ENCODE peak calls at places on chromosomes 5 and 9, in ten cellular contexts. G is activated CD4-positive, alpha-beta memory T cell treated with anti-CD3 and anti-CD28 coated beads, Interleukin-2, amount 10 ng/mL, durations not matched to agents 7 days and 5 days; W is AML-193; O is activated CD8-positive, alpha-beta T cell treated with anti-CD3 and anti-CD28 coated beads, Interleukin-2, amount 10 ng/mL, durations not matched to agents 7 days and 5 days; N is glutamatergic neuron; R is T follicular helper cell; I is testis; F is right cardiac atrium; H is GM19239; D is mucosa of descending colon. K is an unnamed sample.

GRCh38 chr5:114339108-114339507 is 22.8 kb upstream of the KCNN2 start:
- DNase-seq in I (no peak), O (no peak), G (no peak), R (no peak), N (no peak), F (no peak), D (no peak), W (no peak), H (no peak), K (no peak)

GRCh38 chr9:116632990-116633441 is 54.1 kb upstream of the TRIM32 start:
- DNase-seq in D (no peak), H (no peak), N (no peak), W (no peak), I (no peak), O (no peak), R (no peak), F (no peak), G (no peak), K (no peak)

GRCh38 chr9:132023409-132024180 is 56.1 kb downstream of the MED27 start:
- DNase-seq in W (no peak), R (no peak), O (no peak), F (no peak), H (no peak), G (no peak), D (no peak), I (no peak), N (no peak), K (no peak)

GRCh38 chr5:17161669-17162068 is 55.8 kb upstream of the BASP1 start:
- DNase-seq in W (no peak), I (no peak), O (no peak), F (no peak), R (no peak), D (no peak), G (no peak), N (no peak), H (no peak), K (no peak)

GRCh38 chr5:174424219-174425053 is 299.9 kb upstream of the MSX2 start:
- DNase-seq in W (no peak), N (no peak), H (no peak), G (no peak), O (no peak), F (no peak), R (no peak), D (no peak), I (peak; percentile 59), K (no peak)

GRCh38 chr9:87771251-87772006 is 45.5 kb downstream of the CTSL start:
- DNase-seq in W (no peak), F (peak; percentile 81), D (no peak), R (no peak), H (no peak), O (no peak), N (no peak), G (no peak), I (no peak), K (no peak)

GRCh38 chr5:113000466-113000865 is 23.9 kb downstream of the DCP2 start:
- DNase-seq in W (no peak), H (no peak), I (no peak), F (no peak), N (no peak), O (no peak), R (no peak), G (no peak), D (no peak), K (no peak)

GRCh38 chr5:52868417-52868816 is 80.7 kb downstream of the ITGA1 start:
- DNase-seq in D (no peak), I (no peak), R (no peak), N (no peak), O (no peak), G (no peak), F (no peak), W (no peak), H (no peak), K (no peak)

GRCh38 chr9:3758816-3759576 is 233.2 kb upstream of the RFX3 start:
- DNase-seq in R (no peak), W (no peak), N (no peak), I (no peak), H (no peak), F (no peak), O (no peak), D (no peak), G (no peak), K (peak; percentile 20)

GRCh38 chr9:35374436-35374835 is 115.5 kb upstream of the RUSC2 start:
- DNase-seq in H (no peak), I (no peak), W (no peak), O (no peak), D (no peak), G (no peak), F (no peak), N (no peak), R (no peak), K (no peak)

GRCh38 chr5:138708761-138709160 is 44.5 kb upstream of the CTNNA1 start:
- DNase-seq in D (no peak), O (no peak), W (no peak), H (no peak), G (no peak), I (no peak), N (no peak), R (no peak), F (no peak), K (no peak)

GRCh38 chr5:44697025-44697424 is 111.7 kb upstream of the MRPS30 start:
- DNase-seq in H (no peak), F (no peak), N (no peak), O (no peak), R (no peak), G (no peak), D (no peak), W (no peak), I (no peak), K (no peak)

GRCh38 chr5:1254196-1254595 is 29.0 kb downstream of the SLC6A18 start:
- DNase-seq in H (no peak), D (no peak), O (no peak), R (no peak), I (no peak), N (no peak), F (peak; percentile 15), G (no peak), W (no peak), K (no peak)

GRCh38 chr5:60540855-60541805 is 158.8 kb downstream of the DEPDC1B start:
- DNase-seq in F (no peak), N (peak; percentile 29), I (no peak), H (peak; percentile 13), W (no peak), O (no peak), R (no peak), D (no peak), G (no peak), K (no peak)

GRCh38 chr9:92746567-92747458 is 17.8 kb downstream of the BICD2 start:
- DNase-seq in D (no peak), I (no peak), R (no peak), F (no peak), H (no peak), G (no peak), W (no peak), N (no peak), O (no peak), K (no peak)

GRCh38 chr9:137045294-137046093 is 483 bp downstream of the NPDC1 start:
- DNase-seq in F (peak; percentile 82), W (no peak), G (no peak), D (peak; percentile 67), O (no peak), R (no peak), I (peak; percentile 57), N (peak; percentile 85), H (no peak), K (no peak)

K was measured in Jurkat, Clone E6-1.